ENCODE peak calls at places on chromosomes 13 and 19, in seven cellular contexts. T is IMR-90; N is A549; P is choroid plexus epithelial cell; W is activated CD8-positive, alpha-beta T cell treated with anti-CD3 and anti-CD28 coated beads for 36 hours; U is tibial artery; V is neural crest cell. O is an unnamed sample.

GRCh38 chr13:95784161-95784880 is 107.4 kb downstream of the DNAJC3 start:
- DNase-seq in T (peak), N (peak), P (peak), W (no peak), U (no peak), V (no peak), O (no peak)

GRCh38 chr19:16831531-16831930 is 2.3 kb downstream of the SIN3B start:
- DNase-seq in T (no peak), N (no peak), P (no peak), W (no peak), U (no peak), V (no peak), O (no peak)

GRCh38 chr19:2253106-2254051 is 2.8 kb downstream of the JSRP1 start:
- DNase-seq in T (no peak), N (no peak), P (no peak), W (peak), U (no peak), V (peak), O (no peak)

GRCh38 chr19:12749938-12750521 is 1.6 kb upstream of the BEST2 start:
- DNase-seq in T (peak), N (no peak), P (peak), W (no peak), U (no peak), V (no peak), O (no peak)

GRCh38 chr19:55082023-55082851 is 6.6 kb downstream of the EPS8L1 start:
- DNase-seq in T (peak), N (peak), P (peak), W (peak), U (no peak), V (no peak), O (no peak)

GRCh38 chr19:58042709-58043340 is 9.0 kb downstream of the ZSCAN1 start:
- DNase-seq in T (no peak), N (no peak), P (no peak), W (no peak), U (no peak), V (no peak), O (no peak)

GRCh38 chr19:28883241-28883693 is 329.7 kb downstream of the UQCRFS1 start:
- DNase-seq in T (peak), N (no peak), P (peak), W (no peak), U (no peak), V (no peak), O (no peak)

GRCh38 chr13:22789916-22790315 is 390.9 kb upstream of the SGCG start:
- DNase-seq in T (no peak), N (no peak), P (no peak), W (no peak), U (no peak), V (no peak), O (no peak)

GRCh38 chr19:6516018-6516658 is 14.0 kb upstream of the TUBB4A start:
- DNase-seq in T (peak), N (peak), P (peak), W (peak), U (peak), V (peak), O (peak)

GRCh38 chr13:20709782-20710181 is 6.3 kb downstream of the IL17D start:
- DNase-seq in T (no peak), N (no peak), P (no peak), W (no peak), U (no peak), V (no peak), O (no peak)

GRCh38 chr13:31947105-31947504 is 84.5 kb upstream of the FRY start:
- DNase-seq in T (no peak), N (no peak), P (no peak), W (no peak), U (no peak), V (no peak), O (no peak)

GRCh38 chr19:55251296-55252081 is 7.3 kb downstream of the PPP6R1 start:
- DNase-seq in T (peak), N (no peak), P (peak), W (peak), U (no peak), V (no peak), O (no peak)

GRCh38 chr13:20431687-20432384 is 93.8 kb downstream of the CRYL1 start:
- DNase-seq in T (no peak), N (no peak), P (no peak), W (no peak), U (no peak), V (no peak), O (no peak)

GRCh38 chr19:47663435-47663910 is 49.7 kb upstream of the EHD2 start:
- DNase-seq in T (peak), N (peak), P (peak), W (no peak), U (no peak), V (no peak), O (no peak)

GRCh38 chr19:57903298-57904174 is 12.9 kb downstream of the ZNF417 start:
- DNase-seq in T (peak), N (peak), P (peak), W (no peak), U (no peak), V (no peak), O (no peak)

GRCh38 chr19:4988770-4989251 is 19.9 kb downstream of the KDM4B start:
- DNase-seq in T (peak), N (no peak), P (peak), W (no peak), U (no peak), V (no peak), O (peak)

GRCh38 chr19:44552324-44552723 is 22.8 kb upstream of the CEACAM20 start:
- DNase-seq in T (no peak), N (peak), P (peak), W (peak), U (no peak), V (peak), O (no peak)

GRCh38 chr13:101785858-101786257 is 333.4 kb downstream of the ITGBL1 start:
- DNase-seq in T (peak), N (peak), P (peak), W (peak), U (no peak), V (peak), O (no peak)
- TF ChIP-seq CTCF in T (peak), N (peak), P (peak), W (no peak), U (no peak), V (peak), O (no peak)

GRCh38 chr19:37014456-37014855 is 63.8 kb upstream of the ZNF420 start:
- DNase-seq in T (no peak), N (no peak), P (no peak), W (no peak), U (no peak), V (no peak), O (no peak)
- TF ChIP-seq CTCF in T (no peak), N (no peak), P (no peak), W (no peak), U (no peak), V (no peak), O (no peak)

GRCh38 chr19:42601811-42602443 is 7.2 kb upstream of the CEACAM8 start:
- DNase-seq in T (peak), N (peak), P (peak), W (peak), U (no peak), V (peak), O (no peak)
- TF ChIP-seq CTCF in T (no peak), N (no peak), P (no peak), W (no peak), U (no peak), V (no peak), O (no peak)

GRCh38 chr13:48043789-48044503 is 6.4 kb downstream of the NUDT15 start:
- DNase-seq in T (peak), N (no peak), P (peak), W (no peak), U (no peak), V (no peak), O (no peak)
- TF ChIP-seq CTCF in T (no peak), N (no peak), P (no peak), W (no peak), U (no peak), V (no peak), O (no peak)

GRCh38 chr13:100753391-100753790 is 78.8 kb upstream of the TMTC4 start:
- DNase-seq in T (no peak), N (no peak), P (no peak), W (no peak), U (no peak), V (no peak), O (no peak)

DNA sequence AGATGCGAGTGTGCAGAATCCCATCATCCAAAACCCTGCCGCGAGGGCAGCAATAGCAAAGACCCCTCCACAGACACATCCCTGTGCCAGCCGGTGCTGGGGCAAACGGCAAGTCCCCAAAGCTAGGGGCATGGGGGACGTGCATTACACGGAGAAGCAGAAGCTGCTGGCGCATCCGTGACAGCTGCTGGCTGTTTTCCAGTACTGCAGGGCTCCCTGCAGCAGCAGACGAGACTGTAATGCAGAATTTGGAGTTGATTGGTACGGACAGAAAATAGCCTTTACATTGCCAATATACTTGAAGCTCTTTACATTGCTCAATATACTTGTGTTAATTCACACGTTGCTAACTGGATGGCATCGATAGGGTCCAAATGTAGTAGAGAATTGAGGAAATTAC is 77.2 kb upstream of the TMTC4 start:
- DNase-seq in T (no peak), N (no peak), P (no peak), W (no peak), U (no peak), V (no peak), O (no peak)
- TF ChIP-seq CTCF in T (no peak), N (no peak), P (no peak), W (no peak), U (no peak), V (no peak), O (no peak)

DNA sequence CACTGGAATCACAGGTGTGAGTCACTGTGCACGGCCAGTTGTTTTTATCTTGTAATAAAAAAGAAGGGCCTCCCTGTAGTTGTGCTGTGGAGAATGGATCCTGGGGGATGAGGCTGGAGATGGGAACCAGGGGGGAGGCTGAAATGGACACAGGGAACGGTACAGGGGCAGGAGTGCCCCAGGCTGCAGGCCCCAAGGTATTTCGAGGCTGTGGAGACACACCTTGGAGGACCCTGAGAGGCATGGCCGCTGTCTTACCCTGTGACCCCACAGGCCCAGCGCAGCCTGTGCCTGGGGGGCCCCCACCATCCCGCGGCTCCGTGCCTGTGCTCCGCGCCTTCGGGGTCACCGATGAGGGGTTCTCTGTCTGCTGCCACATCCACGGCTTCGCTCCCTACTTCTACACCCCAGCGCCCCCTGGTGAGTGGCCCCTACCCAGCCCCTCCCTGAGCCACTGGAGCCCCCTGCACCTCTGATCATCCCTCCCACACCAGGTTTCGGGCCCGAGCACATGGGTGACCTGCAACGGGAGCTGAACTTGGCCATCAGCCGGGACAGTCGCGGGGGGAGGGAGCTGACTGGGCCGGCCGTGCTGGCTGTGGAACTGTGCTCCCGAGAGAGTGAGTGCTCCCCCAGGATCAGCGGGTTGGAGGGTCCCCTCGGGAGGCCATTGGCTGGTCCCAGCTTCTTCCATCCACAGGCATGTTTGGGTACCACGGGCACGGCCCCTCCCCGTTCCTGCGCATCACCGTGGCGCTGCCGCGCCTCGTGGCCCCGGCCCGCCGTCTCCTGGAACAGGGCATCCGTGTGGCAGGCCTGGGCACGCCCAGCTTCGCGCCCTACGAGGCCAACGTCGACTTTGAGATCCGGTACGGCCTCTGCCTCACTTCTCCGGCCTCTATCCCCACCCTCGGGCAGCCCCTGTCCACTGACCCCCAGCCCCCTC is 17.0 kb upstream of the SPIB start:
- DNase-seq in T (no peak), N (no peak), P (no peak), W (no peak), U (no peak), V (no peak), O (no peak)
- TF ChIP-seq CTCF in T (no peak), N (no peak), P (no peak), W (no peak), U (no peak), V (no peak), O (no peak)

GRCh38 chr19:10820173-10820572 is 15.8 kb downstream of the TMED1 start:
- DNase-seq in T (no peak), N (no peak), P (no peak), W (peak), U (no peak), V (no peak), O (no peak)
- TF ChIP-seq CTCF in T (peak), N (no peak), P (peak), W (peak), U (no peak), V (peak), O (no peak)

GRCh38 chr19:18895828-18896341 is at the start of gene CERS1:
- DNase-seq in T (no peak), N (no peak), P (no peak), W (no peak), U (no peak), V (peak), O (no peak)

GRCh38 chr19:18893573-18894253 is 2.2 kb downstream of the CERS1 start:
- DNase-seq in T (no peak), N (no peak), P (no peak), W (no peak), U (no peak), V (no peak), O (no peak)

GRCh38 chr19:18894254-18895037 is 1.5 kb downstream of the CERS1 start:
- DNase-seq in T (peak), N (no peak), P (peak), W (no peak), U (peak), V (peak), O (no peak)

GRCh38 chr19:18896421-18896841 is 473 bp upstream of the CERS1 start:
- DNase-seq in T (no peak), N (peak), P (no peak), W (no peak), U (peak), V (no peak), O (no peak)

DNA sequence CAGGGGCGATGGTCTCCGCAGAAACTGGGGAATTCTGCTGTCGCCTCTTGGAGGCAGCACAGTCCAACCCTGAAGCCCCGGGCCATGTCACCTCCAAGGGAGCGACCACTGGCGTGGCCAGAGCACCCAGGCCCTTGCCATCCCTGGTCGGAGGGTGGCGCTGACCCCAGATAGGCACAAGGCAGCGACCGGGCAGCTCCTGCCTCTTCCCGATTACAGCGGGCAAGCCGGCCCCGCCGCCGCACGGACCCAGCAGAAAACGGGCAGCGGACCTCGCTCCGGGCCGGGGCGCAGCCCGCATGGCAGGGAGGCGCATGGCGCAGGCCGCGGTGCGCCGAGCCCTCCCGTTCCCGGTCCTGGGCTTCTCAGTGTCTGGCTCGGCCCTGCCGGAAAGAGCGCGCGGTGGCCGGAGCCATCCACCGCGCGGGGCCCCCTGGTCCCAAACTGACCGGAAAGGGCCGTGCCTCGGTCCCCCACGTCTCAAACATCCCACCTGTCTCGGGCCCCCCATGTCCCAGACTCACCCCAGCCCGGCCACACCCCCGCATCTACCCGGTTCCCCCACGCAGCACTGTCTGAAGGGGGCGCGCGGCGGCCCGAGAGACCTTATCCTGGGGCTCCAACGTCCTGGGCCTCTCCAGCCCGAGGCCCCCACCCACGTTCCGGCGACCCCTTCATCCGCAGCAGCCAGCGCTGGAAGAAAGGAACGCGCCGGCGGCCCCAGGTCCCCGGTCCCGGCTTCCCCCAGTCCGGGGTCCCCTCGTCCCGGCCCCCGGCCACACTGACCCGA is 725 bp downstream of the CERS1 start:
- DNase-seq in T (no peak), N (peak), P (peak), W (peak), U (peak), V (peak), O (no peak)
- TF ChIP-seq CTCF in T (peak), N (peak), P (peak), W (no peak), U (peak), V (peak), O (no peak)

DNA sequence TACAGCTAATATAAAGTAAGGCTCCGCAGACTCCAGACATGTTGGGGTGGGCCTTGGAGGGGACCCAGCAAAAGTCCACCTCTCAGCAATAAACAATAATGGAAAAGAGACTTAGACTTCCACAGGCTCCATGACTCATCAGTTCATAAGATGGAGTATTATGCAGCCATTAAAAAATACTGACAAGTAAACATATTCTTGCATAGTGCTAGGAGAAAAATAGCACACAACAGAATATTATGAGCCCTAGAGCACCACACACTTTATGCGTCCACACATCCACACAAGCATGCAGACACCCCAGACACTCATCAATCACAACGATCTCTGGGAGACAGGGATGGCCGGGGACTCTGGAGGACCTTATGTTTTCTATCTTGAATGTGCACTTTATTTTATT is 46.0 kb downstream of the PDCD5 start:
- DNase-seq in T (no peak), N (no peak), P (no peak), W (no peak), U (no peak), V (no peak), O (no peak)
- TF ChIP-seq CTCF in T (no peak), N (no peak), P (no peak), W (no peak), U (no peak), V (no peak), O (no peak)

O was measured in coronary artery.